ENCODE peak calls at places on chromosomes 16 and 17, in seven cellular contexts. W is ACHN; S is IMR-90; U is fibroblast of the conjunctiva; A is NK-92 treated with Interleukin-12 subunit alpha and Interleukin-12 subunit beta, amount 100 ng/mL, for 24 hours; T is NCI-H524; M is globus pallidus. E is an unnamed sample.

GRCh38 chr17:50056961-50057330 is 1.0 kb downstream of the ITGA3 start:
- DNase-seq in M (no peak), S (peak; percentile 64), W (peak; percentile 53), U (no peak), T (no peak), A (no peak), E (peak; percentile 69)

GRCh38 chr16:84667600-84668309 is 19.4 kb downstream of the KLHL36 start:
- DNase-seq in S (no peak), T (no peak), W (no peak), A (no peak), U (no peak), M (no peak), E (no peak)

GRCh38 chr17:41784207-41784744 is 2.2 kb downstream of the JUP start:
- DNase-seq in W (peak; percentile 51), A (no peak), S (peak; percentile 71), T (no peak), U (no peak), M (no peak), E (peak; percentile 81)

GRCh38 chr17:81365148-81365600 is 30.1 kb upstream of the BAHCC1 start:
- DNase-seq in M (no peak), A (no peak), S (peak; percentile 84), U (no peak), W (peak; percentile 64), T (peak; percentile 57), E (peak; percentile 75)

GRCh38 chr17:80049986-80050385 is 13.5 kb downstream of the CCDC40 start:
- DNase-seq in S (no peak), U (no peak), A (no peak), M (no peak), W (no peak), T (no peak), E (no peak)

GRCh38 chr16:10888320-10888937 is 11.4 kb downstream of the CIITA start:
- DNase-seq in S (no peak), W (no peak), T (no peak), A (no peak), M (no peak), U (no peak), E (no peak)

GRCh38 chr17:47265983-47266541 is 12.4 kb downstream of the ITGB3 start:
- DNase-seq in W (peak; percentile 58), U (no peak), M (no peak), S (peak; percentile 71), T (no peak), A (no peak), E (no peak)

GRCh38 chr16:86572616-86573015 is 5.7 kb upstream of the FOXL1 start:
- DNase-seq in W (no peak), T (no peak), M (no peak), S (no peak), A (no peak), U (no peak), E (no peak)

GRCh38 chr16:63185235-63185780 is 1149.1 kb upstream of the CDH8 start:
- DNase-seq in W (no peak), T (no peak), A (no peak), S (no peak), M (no peak), U (no peak), E (no peak)

GRCh38 chr17:61729690-61730268 is 133.5 kb downstream of the BRIP1 start:
- DNase-seq in M (no peak), T (no peak), W (no peak), S (peak; percentile 40), U (no peak), A (no peak), E (no peak)

GRCh38 chr16:89827383-89828198 is 684 bp upstream of the SPIRE2 start:
- DNase-seq in W (peak; percentile 82), M (peak; percentile 8), U (peak; percentile 36), A (no peak), T (no peak), S (peak; percentile 62), E (peak; percentile 81)

GRCh38 chr16:67157892-67158635 is 1.6 kb downstream of the TRADD start:
- DNase-seq in S (no peak), W (no peak), T (peak; percentile 82), M (no peak), A (no peak), U (no peak), E (peak; percentile 38)

GRCh38 chr17:35160354-35161201 is 13.0 kb downstream of the UNC45B start:
- DNase-seq in S (no peak), T (no peak), M (no peak), W (no peak), U (no peak), A (peak; percentile 45), E (no peak)

GRCh38 chr17:75270218-75270965 is 639 bp downstream of the MIF4GD start:
- DNase-seq in U (no peak), S (peak; percentile 76), A (peak; percentile 57), W (peak; percentile 80), M (peak; percentile 54), T (peak; percentile 91), E (peak; percentile 82)

GRCh38 chr17:16398270-16399267 is 16.8 kb upstream of the TRPV2 start:
- DNase-seq in S (no peak), U (no peak), M (no peak), T (no peak), A (no peak), W (no peak), E (no peak)

GRCh38 chr17:40938981-40939380 is 1.5 kb upstream of the KRT23 start:
- DNase-seq in A (no peak), T (no peak), U (no peak), S (peak; percentile 43), W (no peak), M (no peak), E (peak; percentile 49)

E was measured in HT-29.